ENCODE peak calls at places on chromosomes 13 and 19, in seven cellular contexts. T is GM12878, U is H1, M is GM12891, W is SK-N-SH, R is HepG2, N is K562. P is an unnamed sample.

GRCh38 chr19:42276284-42276683 is 7.2 kb downstream of the CIC start:
- DNase-seq in N (no peak), W (no peak), R (no peak), M (no peak), U (no peak), T (no peak), P (no peak)

GRCh38 chr19:18020212-18021067 is 12.5 kb downstream of the ARRDC2 start:
- DNase-seq in R (peak), W (peak), U (no peak), T (no peak), M (no peak), N (no peak), P (no peak)

GRCh38 chr13:97892717-97893116 is 60.8 kb upstream of the IPO5 start:
- DNase-seq in T (no peak), N (no peak), W (no peak), U (no peak), M (no peak), R (no peak), P (no peak)

GRCh38 chr19:49473868-49474544 is at the start of gene FLT3LG:
- DNase-seq in T (no peak), U (no peak), W (peak), R (peak), M (peak), N (peak), P (peak)

GRCh38 chr13:101424381-101425155 is 8.3 kb upstream of the NALCN start:
- DNase-seq in W (no peak), T (no peak), N (no peak), M (no peak), R (peak), U (no peak), P (no peak)

GRCh38 chr19:56137405-56137804 is 3.7 kb upstream of the ZNF444 start:
- DNase-seq in W (no peak), N (no peak), U (no peak), T (no peak), R (no peak), M (no peak), P (no peak)

GRCh38 chr19:48872884-48873475 is 759 bp downstream of the PPP1R15A start:
- DNase-seq in W (peak), T (peak), N (peak), M (peak), R (peak), U (peak), P (no peak)

GRCh38 chr13:103556681-103557080 is 490.5 kb upstream of the SLC10A2 start:
- DNase-seq in W (no peak), R (no peak), M (no peak), U (no peak), T (no peak), N (no peak), P (no peak)

GRCh38 chr13:40974460-40975407 is 44.4 kb downstream of the ELF1 start:
- DNase-seq in W (no peak), T (no peak), M (no peak), U (no peak), R (peak), N (peak), P (no peak)

GRCh38 chr13:101875717-101876393 is 423.4 kb downstream of the ITGBL1 start:
- DNase-seq in N (no peak), T (no peak), M (no peak), W (no peak), U (no peak), R (peak), P (no peak)

GRCh38 chr13:92677571-92677970 is 549.0 kb upstream of the GPC6 start:
- DNase-seq in N (no peak), R (no peak), M (no peak), U (no peak), T (no peak), W (no peak), P (no peak)

GRCh38 chr19:40499320-40499719 is 32.5 kb downstream of the SPTBN4 start:
- DNase-seq in T (no peak), U (no peak), M (no peak), W (no peak), N (no peak), R (no peak), P (no peak)

GRCh38 chr13:51479199-51479523 is 26.3 kb upstream of the INTS6 start:
- DNase-seq in N (no peak), R (peak), T (no peak), U (no peak), M (no peak), W (no peak), P (no peak)

GRCh38 chr13:20418953-20419352 is 106.7 kb downstream of the CRYL1 start:
- DNase-seq in U (no peak), W (no peak), T (no peak), M (no peak), R (no peak), N (no peak), P (no peak)

GRCh38 chr13:109783815-109784589 is 2.4 kb downstream of the IRS2 start:
- DNase-seq in U (no peak), T (no peak), R (no peak), W (peak), N (no peak), M (no peak), P (no peak)

GRCh38 chr19:32469796-32470195 is 64.2 kb downstream of the DPY19L3 start:
- DNase-seq in M (no peak), W (no peak), U (no peak), N (no peak), T (no peak), R (no peak), P (no peak)

GRCh38 chr19:8617984-8618383 is 7.5 kb upstream of the ADAMTS10 start:
- DNase-seq in W (no peak), M (no peak), U (no peak), N (no peak), R (no peak), T (no peak), P (no peak)

GRCh38 chr19:30327331-30327730 is 44.9 kb upstream of the ZNF536 start:
- DNase-seq in M (no peak), N (no peak), U (no peak), T (no peak), R (no peak), W (no peak), P (no peak)

GRCh38 chr19:42287017-42287825 is 14.7 kb upstream of the PRR19 start:
- DNase-seq in W (no peak), U (no peak), M (no peak), N (no peak), R (no peak), T (no peak), P (no peak)

GRCh38 chr13:75372517-75372916 is 109.5 kb downstream of the TBC1D4 start:
- DNase-seq in T (no peak), U (no peak), W (peak), N (peak), M (no peak), R (peak), P (no peak)

GRCh38 chr19:522726-523125 is 8.8 kb upstream of the CDC34 start:
- DNase-seq in U (no peak), T (no peak), W (no peak), N (no peak), R (no peak), M (no peak), P (no peak)

GRCh38 chr19:56837492-56837891 is 3.0 kb downstream of the PEG3 start:
- DNase-seq in U (no peak), R (peak), T (no peak), W (peak), N (no peak), M (no peak), P (no peak)

GRCh38 chr13:92172191-92172590 is 773.8 kb downstream of the GPC5 start:
- DNase-seq in M (no peak), T (no peak), U (no peak), R (no peak), W (no peak), N (no peak), P (no peak)

GRCh38 chr19:16327911-16328823 is 3.5 kb downstream of the KLF2 start:
- DNase-seq in U (no peak), W (no peak), M (no peak), T (no peak), N (no peak), R (no peak), P (no peak)

GRCh38 chr13:32259116-32259515 is 56.0 kb downstream of the ZAR1L start:
- DNase-seq in U (no peak), R (peak), N (no peak), W (no peak), M (no peak), T (no peak), P (no peak)

GRCh38 chr13:32262165-32262564 is 53.0 kb downstream of the ZAR1L start:
- DNase-seq in R (no peak), U (no peak), W (no peak), T (no peak), M (no peak), N (no peak), P (no peak)

GRCh38 chr13:32262619-32263018 is 52.5 kb downstream of the ZAR1L start:
- DNase-seq in T (no peak), U (no peak), M (no peak), W (no peak), R (no peak), N (no peak), P (no peak)

GRCh38 chr13:32264407-32264806 is 50.8 kb downstream of the ZAR1L start:
- DNase-seq in U (no peak), T (no peak), N (no peak), W (no peak), R (no peak), M (no peak), P (no peak)

DNA sequence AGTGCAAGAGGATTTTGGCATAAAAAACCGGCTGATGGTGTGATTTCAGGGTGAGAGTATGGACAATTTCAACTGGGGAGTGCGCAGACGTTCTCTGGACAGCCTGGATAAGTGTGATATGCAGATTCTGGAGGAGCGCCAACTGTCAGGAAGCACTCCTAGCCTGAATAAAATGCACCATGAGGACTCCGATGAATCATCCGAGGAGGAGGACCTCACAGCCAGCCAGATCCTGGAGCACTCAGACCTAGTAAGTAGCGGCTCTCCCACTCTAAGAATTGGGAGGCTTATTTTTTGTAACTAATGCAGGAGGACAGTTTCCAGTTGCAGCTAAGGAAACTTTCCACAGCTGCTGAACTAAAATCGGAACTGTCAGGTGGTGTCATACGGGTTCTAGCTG is 53.6 kb downstream of the ZAR1L start:
- DNase-seq in R (no peak), W (peak), U (no peak), N (peak), M (no peak), T (no peak), P (no peak)
- TF ChIP-seq TAF1 in R (no peak), W (no peak), U (no peak), N (no peak), M (no peak), T (no peak), P (no peak)

DNA sequence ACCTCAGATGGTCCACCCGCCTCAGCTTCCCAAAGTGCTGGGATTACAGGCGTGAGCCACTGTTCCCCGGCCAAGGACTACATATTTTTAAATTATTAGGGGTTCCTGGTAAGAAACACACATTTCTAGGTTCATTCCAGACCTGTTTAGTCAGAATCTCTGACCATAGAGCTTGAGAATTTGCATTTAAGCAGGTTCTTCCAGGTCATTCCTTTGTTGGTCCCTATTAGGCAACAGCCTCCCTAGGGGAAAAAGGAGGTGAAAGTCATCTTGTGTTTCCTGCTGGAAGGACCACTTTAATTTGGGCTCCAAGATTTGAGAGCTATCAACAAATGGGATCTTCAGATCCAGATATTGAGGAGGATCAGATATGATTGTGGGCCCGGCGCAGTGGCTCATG is 16.3 kb downstream of the S1PR2 start:
- DNase-seq in R (no peak), M (no peak), T (no peak), U (no peak), N (no peak), W (no peak), P (no peak)
- TF ChIP-seq TAF1 in R (no peak), M (no peak), T (no peak), U (no peak), N (no peak), W (no peak), P (no peak)

GRCh38 chr13:113369189-113369588 is 5.3 kb upstream of the GRTP1 start:
- DNase-seq in T (no peak), W (no peak), R (no peak), M (no peak), U (no peak), N (no peak), P (no peak)

GRCh38 chr13:113369881-113370280 is 6.0 kb upstream of the GRTP1 start:
- DNase-seq in U (no peak), N (no peak), M (no peak), R (no peak), W (no peak), T (no peak), P (no peak)

GRCh38 chr13:113366031-113366588 is 2.2 kb upstream of the GRTP1 start:
- DNase-seq in M (no peak), T (no peak), W (no peak), R (no peak), N (no peak), U (no peak), P (no peak)

GRCh38 chr13:113367020-113367560 is 3.2 kb upstream of the GRTP1 start:
- DNase-seq in R (no peak), U (no peak), N (no peak), M (no peak), T (no peak), W (no peak), P (no peak)

GRCh38 chr13:113367771-113368170 is 3.8 kb upstream of the GRTP1 start:
- DNase-seq in R (no peak), N (no peak), T (no peak), U (no peak), M (no peak), W (no peak), P (no peak)
- TF ChIP-seq TAF1 in R (no peak), N (no peak), T (no peak), U (no peak), M (no peak), W (no peak), P (no peak)

DNA sequence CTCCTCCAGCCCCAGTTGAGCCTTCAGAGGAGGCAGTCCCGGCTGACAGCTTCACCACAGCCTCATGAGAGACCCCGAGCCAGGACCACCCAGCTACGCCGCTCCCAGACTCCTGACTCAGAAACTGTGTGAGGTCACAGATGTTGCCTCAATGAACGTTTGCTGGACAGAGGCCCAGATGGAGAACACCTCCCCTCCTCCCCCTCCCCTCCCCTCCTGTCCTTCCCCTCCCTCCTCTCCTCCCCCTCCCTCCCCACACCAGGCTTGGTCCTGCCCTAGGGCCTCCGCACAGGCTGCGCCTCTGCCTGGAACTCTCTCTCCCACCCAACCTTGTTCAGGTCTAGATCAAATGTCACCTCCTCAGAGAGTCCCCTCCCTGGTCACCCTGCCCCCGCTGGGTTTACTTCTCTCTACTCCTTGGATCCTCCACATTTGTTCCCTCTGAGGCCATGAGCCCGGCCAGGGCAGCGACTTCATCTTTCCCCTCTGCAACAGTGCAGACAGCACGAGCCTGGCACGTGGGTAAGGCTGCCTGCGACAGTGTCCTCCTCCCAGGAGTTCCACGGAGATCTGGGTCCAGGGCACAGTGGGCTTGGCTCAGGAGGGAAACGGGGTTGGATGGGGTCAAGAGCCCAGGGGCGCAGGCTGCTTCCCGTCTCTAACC is 17.4 kb downstream of the PIP5K1C start:
- DNase-seq in M (no peak), W (peak), R (no peak), N (peak), U (no peak), T (no peak), P (no peak)
- TF ChIP-seq TAF1 in M (no peak), W (no peak), R (no peak), N (no peak), U (no peak), T (no peak), P (no peak)

GRCh38 chr19:2798733-2799132 is 13.4 kb downstream of the THOP1 start:
- DNase-seq in T (no peak), W (no peak), M (no peak), N (no peak), U (no peak), R (no peak), P (no peak)
- TF ChIP-seq TAF1 in T (no peak), W (no peak), M (no peak), N (no peak), U (no peak), R (no peak), P (no peak)

P was measured in GM12892.